ENCODE peak calls at places on chromosomes 3 and 15, in nine cellular contexts. Q is sigmoid colon, S is stomach, Z is uterus, C is tibial nerve, P is testis, W is right lobe of liver, T is ovary, D is heart left ventricle. U is an unnamed sample.

GRCh38 chr15:69793783-69794451 is 303.8 kb downstream of the TLE3 start:
- DNase-seq in S (no peak), P (no peak), Z (no peak), Q (no peak), W (no peak), T (no peak), D (no peak), C (no peak), U (no peak)

GRCh38 chr3:51948016-51948580 is 5.9 kb downstream of the PARP3 start:
- DNase-seq in C (no peak), W (no peak), T (no peak), S (no peak), Q (no peak), D (no peak), P (no peak), Z (no peak), U (no peak)

GRCh38 chr3:156674911-156675743 is 737 bp downstream of the TIPARP start:
- DNase-seq in D (peak), W (peak), C (peak), S (peak), Z (peak), Q (peak), T (peak), P (peak), U (peak)

GRCh38 chr15:67914537-67915373 is 74.9 kb upstream of the RNU6-1 start:
- DNase-seq in T (peak), Z (peak), C (peak), P (peak), Q (peak), S (peak), D (peak), W (peak), U (peak)

GRCh38 chr3:64079369-64080160 is 56.3 kb upstream of the PSMD6 start:
- DNase-seq in D (no peak), P (no peak), T (no peak), C (no peak), Z (no peak), W (no peak), S (no peak), Q (no peak), U (no peak)

GRCh38 chr3:188687389-188687788 is 484.4 kb upstream of the TPRG1 start:
- DNase-seq in Z (no peak), P (no peak), W (no peak), Q (no peak), D (no peak), S (no peak), T (peak), C (no peak), U (peak)

GRCh38 chr3:146125946-146126345 is 35.0 kb downstream of the PLOD2 start:
- DNase-seq in T (no peak), C (no peak), W (no peak), Q (no peak), S (no peak), D (no peak), Z (peak), P (no peak), U (no peak)

GRCh38 chr3:155418426-155418825 is 124.9 kb upstream of the STRIT1 start:
- DNase-seq in D (no peak), Q (peak), Z (no peak), P (peak), C (no peak), W (no peak), S (no peak), T (no peak), U (no peak)

GRCh38 chr3:65972765-65973164 is 66.0 kb downstream of the MAGI1 start:
- DNase-seq in T (no peak), Q (no peak), Z (no peak), C (no peak), S (no peak), P (no peak), D (no peak), W (no peak), U (no peak)

GRCh38 chr3:127781411-127782001 is 40.8 kb downstream of the MGLL start:
- DNase-seq in C (no peak), Z (no peak), Q (no peak), W (no peak), S (no peak), D (peak), T (no peak), P (no peak), U (no peak)

GRCh38 chr3:114451561-114452018 is 157.8 kb downstream of the TIGIT start:
- DNase-seq in W (peak), P (peak), T (peak), Z (peak), S (peak), C (no peak), Q (no peak), D (peak), U (peak)

GRCh38 chr3:11832964-11833621 is 13.6 kb downstream of the TAMM41 start:
- DNase-seq in S (peak), W (peak), Z (no peak), D (no peak), T (peak), Q (no peak), P (peak), C (no peak), U (peak)

GRCh38 chr3:142889263-142890014 is 556 bp upstream of the PCOLCE2 start:
- DNase-seq in S (no peak), D (no peak), Q (no peak), P (no peak), C (no peak), Z (no peak), T (no peak), W (no peak), U (no peak)

GRCh38 chr3:53045784-53046170 is at the start of gene SFMBT1:
- DNase-seq in T (peak), Z (peak), Q (peak), C (peak), W (peak), S (peak), P (peak), D (peak), U (peak)

GRCh38 chr3:135918600-135918999 is 46.9 kb upstream of the PPP2R3A start:
- DNase-seq in D (no peak), Q (no peak), S (no peak), W (no peak), C (no peak), P (no peak), Z (no peak), T (no peak), U (no peak)

GRCh38 chr3:113514265-113514769 is 639 bp downstream of the SPICE1 start:
- DNase-seq in D (no peak), S (no peak), W (no peak), Q (no peak), P (peak), Z (no peak), T (no peak), C (no peak), U (no peak)

GRCh38 chr3:112119686-112120484 is 13.2 kb downstream of the GCSAM start:
- DNase-seq in S (no peak), Q (no peak), Z (no peak), T (no peak), C (no peak), W (no peak), P (peak), D (no peak), U (no peak)

GRCh38 chr3:194386066-194386465 is 13.0 kb downstream of the GP5 start:
- DNase-seq in D (no peak), P (no peak), W (no peak), Z (no peak), Q (no peak), S (no peak), T (no peak), C (no peak), U (no peak)

GRCh38 chr15:90231028-90232017 is 2.4 kb downstream of the CIB1 start:
- DNase-seq in W (peak), T (no peak), Q (peak), P (peak), Z (no peak), S (peak), C (no peak), D (no peak), U (peak)

GRCh38 chr15:66621491-66622467 is 56.0 kb upstream of the LCTL start:
- DNase-seq in S (no peak), T (peak), D (no peak), Q (no peak), Z (no peak), C (no peak), P (no peak), W (no peak), U (peak)

GRCh38 chr3:122794779-122795673 is at the start of gene SLC49A4:
- DNase-seq in T (peak), D (peak), Z (peak), S (peak), C (peak), Q (peak), W (peak), P (peak), U (peak)

GRCh38 chr3:112074616-112075497 is 11.3 kb upstream of the C3orf52 start:
- DNase-seq in D (no peak), P (no peak), C (no peak), S (peak), W (peak), Z (no peak), T (no peak), Q (no peak), U (peak)

GRCh38 chr3:46058981-46059380 is 31.7 kb upstream of the XCR1 start:
- DNase-seq in D (no peak), T (no peak), C (no peak), P (no peak), Q (no peak), W (no peak), S (no peak), Z (no peak), U (no peak)

GRCh38 chr3:139292192-139292591 is 51.6 kb upstream of the MRPS22 start:
- DNase-seq in D (no peak), P (no peak), Q (no peak), C (no peak), S (no peak), W (no peak), Z (no peak), T (no peak), U (no peak)

GRCh38 chr3:125140817-125141595 is 71.5 kb downstream of the SLC12A8 start:
- DNase-seq in C (no peak), Z (no peak), T (peak), D (no peak), W (no peak), P (no peak), S (no peak), Q (no peak), U (no peak)

GRCh38 chr15:69303337-69304175 is 4.8 kb downstream of the PAQR5 start:
- DNase-seq in S (no peak), W (no peak), T (no peak), Z (no peak), D (no peak), Q (no peak), C (no peak), P (no peak), U (no peak)

GRCh38 chr3:183378008-183378407 is 50.4 kb downstream of the MCF2L2 start:
- DNase-seq in D (no peak), Q (no peak), C (no peak), P (no peak), Z (no peak), S (no peak), T (no peak), W (no peak), U (no peak)

GRCh38 chr3:129003578-129004112 is 2.5 kb downstream of the EFCC1 start:
- DNase-seq in T (no peak), W (peak), D (no peak), Q (no peak), P (no peak), Z (no peak), S (peak), C (no peak), U (peak)
- TF ChIP-seq POLR2A in T (no peak), W (no peak), D (no peak), Q (no peak), P (no peak), Z (no peak), S (no peak), C (no peak), U (no peak)

GRCh38 chr3:24495334-24495994 is 814 bp upstream of the THRB start:
- DNase-seq in Z (peak), P (peak), D (peak), T (peak), W (peak), C (peak), Q (peak), S (peak), U (peak)
- TF ChIP-seq CTCF in Z (no peak), P (no peak), D (peak), T (no peak), W (no peak), C (peak), Q (no peak), S (no peak), U (no peak)

GRCh38 chr3:38343797-38344594 is 2.6 kb upstream of the XYLB start:
- DNase-seq in W (no peak), D (no peak), P (no peak), S (no peak), C (no peak), T (no peak), Z (no peak), Q (no peak), U (no peak)

GRCh38 chr3:38348903-38349302 is 2.3 kb downstream of the XYLB start:
- DNase-seq in C (no peak), Q (no peak), D (no peak), W (no peak), T (no peak), Z (no peak), S (no peak), P (no peak), U (no peak)

GRCh38 chr3:38345879-38346583 is 554 bp upstream of the XYLB start:
- DNase-seq in D (no peak), C (no peak), S (no peak), W (no peak), T (no peak), P (no peak), Z (no peak), Q (no peak), U (no peak)

GRCh38 chr3:38347421-38348200 is 1.0 kb downstream of the XYLB start:
- DNase-seq in Q (no peak), W (peak), S (no peak), D (no peak), Z (no peak), P (no peak), C (no peak), T (no peak), U (no peak)

DNA sequence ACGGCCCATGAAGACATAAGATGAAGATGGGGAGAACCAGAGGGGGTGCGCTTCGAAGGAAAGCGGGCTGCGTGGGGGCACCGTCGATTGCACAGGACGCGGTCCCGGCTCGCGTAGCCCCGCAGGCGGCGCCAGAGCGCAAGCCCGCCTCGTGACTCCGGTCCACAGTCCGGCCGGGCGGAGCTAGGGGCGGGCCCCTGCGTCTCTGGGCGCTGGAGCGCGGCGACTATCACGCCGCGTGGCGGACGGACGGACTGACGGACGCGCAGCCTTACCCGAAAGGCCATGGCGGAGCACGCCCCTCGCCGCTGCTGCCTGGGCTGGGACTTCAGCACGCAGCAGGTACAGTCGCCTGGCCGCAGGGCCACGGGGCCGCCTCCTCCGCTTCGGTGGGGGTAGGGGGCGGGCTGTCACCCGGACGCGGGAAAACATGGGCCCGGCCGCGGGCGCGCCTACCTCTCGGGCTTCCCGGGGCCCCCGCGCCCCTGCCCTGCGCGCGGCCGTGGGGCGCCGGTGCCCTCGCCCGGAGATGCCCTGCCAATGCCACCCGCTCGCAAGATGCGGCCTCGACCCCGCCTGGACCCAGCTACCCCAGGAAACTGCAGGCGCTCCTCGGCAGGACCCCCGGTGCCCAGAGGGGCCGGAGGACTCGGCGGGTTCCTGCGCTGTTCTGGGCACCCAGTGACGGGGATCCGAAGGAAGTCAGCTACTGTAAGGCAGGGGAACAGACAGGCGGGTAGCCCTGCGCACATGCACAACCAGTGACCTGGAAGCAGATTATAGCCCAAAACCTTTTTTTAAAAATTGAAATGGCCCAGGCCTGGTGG is at the start of gene XYLB:
- DNase-seq in T (peak), D (peak), Q (peak), C (peak), W (peak), Z (peak), S (peak), P (peak), U (peak)
- TF ChIP-seq POLR2A in T (no peak), D (no peak), Q (no peak), C (peak), W (peak), Z (peak), S (no peak), P (no peak), U (no peak)

GRCh38 chr3:87771338-87772059 is 287.3 kb downstream of the CGGBP1 start:
- DNase-seq in S (no peak), P (peak), C (no peak), W (no peak), Z (no peak), Q (peak), D (no peak), T (no peak), U (peak)
- TF ChIP-seq CTCF in S (peak), P (peak), C (peak), W (peak), Z (peak), Q (no peak), D (peak), T (no peak), U (no peak)

GRCh38 chr3:197959891-197960693 is at the start of gene LMLN:
- DNase-seq in S (peak), W (peak), Q (peak), D (peak), Z (peak), P (peak), C (peak), T (peak), U (peak)
- TF ChIP-seq POLR2A in S (no peak), W (no peak), Q (peak), D (no peak), Z (peak), P (peak), C (peak), T (peak), U (peak)

GRCh38 chr15:88487176-88487795 is 19.8 kb downstream of the MRPS11 start:
- DNase-seq in C (no peak), T (no peak), Q (no peak), Z (no peak), S (no peak), W (no peak), P (no peak), D (no peak), U (no peak)
- TF ChIP-seq CTCF in C (no peak), T (no peak), Q (no peak), Z (no peak), S (no peak), W (no peak), P (no peak), D (no peak), U (no peak)

GRCh38 chr15:65275104-65275727 is 11.5 kb downstream of the PARP16 start:
- DNase-seq in P (no peak), Q (no peak), D (no peak), S (no peak), Z (no peak), T (no peak), W (no peak), C (no peak), U (no peak)
- TF ChIP-seq POLR2A in P (no peak), Q (no peak), D (no peak), S (no peak), Z (no peak), T (no peak), W (no peak), C (no peak), U (no peak)

GRCh38 chr3:195565716-195566115 is 18.0 kb downstream of the APOD start:
- DNase-seq in T (no peak), D (no peak), Q (no peak), Z (no peak), S (no peak), C (no peak), W (no peak), P (peak), U (no peak)

GRCh38 chr3:195559723-195560409 is 16.7 kb upstream of the PPP1R2 start:
- DNase-seq in W (no peak), D (no peak), S (no peak), C (no peak), P (no peak), Q (no peak), Z (no peak), T (no peak), U (no peak)

GRCh38 chr3:195558602-195559001 is 15.5 kb upstream of the PPP1R2 start:
- DNase-seq in S (no peak), W (no peak), Q (no peak), T (no peak), Z (no peak), C (no peak), P (no peak), D (no peak), U (peak)

GRCh38 chr3:195566797-195567196 is 16.9 kb downstream of the APOD start:
- DNase-seq in W (no peak), Q (no peak), T (no peak), D (no peak), S (no peak), P (no peak), Z (no peak), C (no peak), U (no peak)

GRCh38 chr3:195563317-195563716 is 20.2 kb upstream of the PPP1R2 start:
- DNase-seq in S (no peak), C (no peak), Z (peak), P (no peak), Q (no peak), T (peak), W (no peak), D (no peak), U (no peak)
- TF ChIP-seq CTCF in S (no peak), C (no peak), Z (no peak), P (no peak), Q (no peak), T (no peak), W (no peak), D (no peak), U (no peak)

DNA sequence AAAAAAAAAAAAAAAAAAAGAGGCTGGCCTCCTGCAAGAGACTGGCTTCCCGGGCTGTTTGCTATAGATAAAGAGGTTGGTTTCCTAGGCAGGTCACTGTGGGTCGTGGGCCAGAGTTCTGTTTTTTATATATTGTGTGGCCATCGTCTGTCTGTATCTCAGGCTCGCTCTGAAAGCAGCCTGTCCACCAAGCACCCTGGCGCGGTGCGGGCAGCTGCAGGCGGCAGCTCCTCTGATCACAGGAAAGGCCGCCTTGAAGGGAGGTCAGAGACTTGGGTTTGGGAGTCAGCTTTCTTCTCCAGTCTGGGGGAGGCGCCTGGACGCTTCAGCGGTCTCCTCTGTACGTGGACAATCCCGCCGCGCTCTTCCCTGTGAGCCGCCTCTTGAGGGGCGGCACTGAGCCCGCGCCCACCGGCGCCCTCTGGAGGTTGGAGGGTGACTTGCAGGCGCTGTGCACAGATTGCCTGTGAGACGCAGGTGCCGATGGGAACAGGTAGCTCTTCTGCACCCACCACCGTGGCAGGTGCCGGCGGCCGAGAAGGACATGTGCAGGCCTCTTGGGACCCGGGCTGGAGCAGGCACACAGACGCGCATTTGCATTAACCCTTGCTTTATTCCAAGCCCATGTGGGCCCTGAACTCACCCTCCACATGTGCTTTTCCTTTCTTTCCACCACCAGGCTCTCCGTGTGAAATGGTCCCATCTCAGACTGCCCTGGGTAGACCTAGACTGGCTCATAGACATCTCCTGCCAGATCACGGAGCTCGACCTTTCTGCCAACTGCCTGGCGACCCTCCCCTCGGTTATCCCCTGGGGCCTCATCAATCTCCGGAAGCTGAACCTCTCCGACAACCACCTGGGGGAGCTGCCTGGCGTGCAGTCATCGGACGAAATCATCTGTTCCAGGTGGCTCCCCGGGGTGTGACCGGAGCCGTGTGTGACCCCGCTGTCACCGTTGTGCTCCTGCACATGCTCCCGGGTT is 89.3 kb downstream of the LRRK1 start:
- DNase-seq in Q (peak), D (peak), P (peak), Z (peak), W (peak), C (peak), T (peak), S (peak), U (peak)
- TF ChIP-seq POLR2A in Q (no peak), D (no peak), P (no peak), Z (no peak), W (no peak), C (no peak), T (no peak), S (no peak), U (no peak)